ENCODE peak calls at places on chromosomes 12 and 14, in seven cellular contexts. F is IMR-90, K is mesendoderm, L is H9, T is neuronal stem cell, E is H1, C is trophoblast cell. M is an unnamed sample.

GRCh38 chr12:46480724-46481123 is 108.2 kb upstream of the SLC38A2 start:
- DNase-seq in F (no peak), K (no peak), L (no peak), T (no peak), E (no peak), C (no peak), M (no peak)

GRCh38 chr14:92589213-92589852 is 75.8 kb downstream of the RIN3 start:
- DNase-seq in F (peak; percentile 52), K (peak; percentile 30), L (no peak), T (no peak), E (no peak), C (peak; percentile 73), M (peak; percentile 33)

GRCh38 chr12:6950944-6951540 is at the start of gene PTPN6:
- DNase-seq in F (no peak), K (no peak), L (no peak), T (no peak), E (no peak), C (no peak), M (no peak)

GRCh38 chr14:50260511-50260910 is 29.1 kb upstream of the SOS2 start:
- DNase-seq in F (peak; percentile 52), K (peak; percentile 55), L (no peak), T (no peak), E (no peak), C (peak; percentile 77), M (peak; percentile 45)

GRCh38 chr14:69657961-69658360 is 46.6 kb downstream of the SUSD6 start:
- DNase-seq in F (peak; percentile 42), K (peak; percentile 48), L (peak; percentile 46), T (no peak), E (no peak), C (no peak), M (no peak)

GRCh38 chr12:118164798-118165486 is 29.0 kb downstream of the PEBP1 start:
- DNase-seq in F (peak; percentile 33), K (peak; percentile 55), L (peak; percentile 60), T (peak; percentile 18), E (no peak), C (peak; percentile 52), M (peak; percentile 37)

GRCh38 chr12:121464331-121464730 is 64.4 kb downstream of the RNF34 start:
- DNase-seq in F (no peak), K (no peak), L (peak; percentile 27), T (no peak), E (no peak), C (no peak), M (no peak)

GRCh38 chr14:35117112-35117511 is 4.7 kb downstream of the PPP2R3C start:
- DNase-seq in F (no peak), K (no peak), L (no peak), T (no peak), E (no peak), C (no peak), M (no peak)

GRCh38 chr12:38149395-38150073 is 167.0 kb upstream of the ALG10B start:
- DNase-seq in F (no peak), K (no peak), L (no peak), T (no peak), E (no peak), C (peak; percentile 96), M (no peak)

GRCh38 chr14:26448181-26448855 is 149.5 kb downstream of the NOVA1 start:
- DNase-seq in F (no peak), K (peak; percentile 2), L (peak; percentile 28), T (no peak), E (no peak), C (no peak), M (no peak)

GRCh38 chr14:31843361-31844091 is 233.6 kb upstream of the ARHGAP5 start:
- DNase-seq in F (peak; percentile 19), K (no peak), L (no peak), T (no peak), E (no peak), C (no peak), M (peak; percentile 30)

GRCh38 chr14:79668941-79669340 is 542.4 kb downstream of the DIO2 start:
- DNase-seq in F (no peak), K (no peak), L (no peak), T (no peak), E (no peak), C (no peak), M (no peak)

GRCh38 chr12:125720961-125721360 is 655.7 kb downstream of the AACS start:
- DNase-seq in F (no peak), K (no peak), L (no peak), T (no peak), E (no peak), C (no peak), M (no peak)

GRCh38 chr14:31439554-31439953 is 17.8 kb downstream of the DTD2 start:
- DNase-seq in F (no peak), K (no peak), L (no peak), T (no peak), E (no peak), C (no peak), M (no peak)

GRCh38 chr14:71852201-71852600 is 80.0 kb upstream of the RGS6 start:
- DNase-seq in F (no peak), K (peak; percentile 82), L (no peak), T (peak; percentile 3), E (no peak), C (no peak), M (peak; percentile 28)

GRCh38 chr12:54028324-54029201 is at the start of gene HOXC6:
- DNase-seq in F (no peak), K (no peak), L (no peak), T (no peak), E (no peak), C (peak; percentile 55), M (peak; percentile 81)

GRCh38 chr12:50394469-50395029 is 1.9 kb downstream of the FAM186A start:
- DNase-seq in F (no peak), K (peak; percentile 82), L (no peak), T (no peak), E (no peak), C (peak; percentile 75), M (peak; percentile 61)

GRCh38 chr14:35438910-35439713 is 34.6 kb upstream of the NFKBIA start:
- DNase-seq in F (no peak), K (peak; percentile 49), L (no peak), T (no peak), E (no peak), C (peak; percentile 51), M (no peak)

GRCh38 chr14:68504861-68505260 is 288.0 kb downstream of the ZFP36L1 start:
- DNase-seq in F (no peak), K (peak; percentile 67), L (no peak), T (no peak), E (no peak), C (peak; percentile 55), M (no peak)

GRCh38 chr12:45192041-45192695 is 23.7 kb upstream of the ANO6 start:
- DNase-seq in F (peak; percentile 73), K (peak; percentile 98), L (no peak), T (no peak), E (no peak), C (peak; percentile 89), M (peak; percentile 58)

GRCh38 chr12:16692099-16692498 is 86.1 kb upstream of the LMO3 start:
- DNase-seq in F (no peak), K (no peak), L (no peak), T (no peak), E (no peak), C (no peak), M (no peak)

GRCh38 chr12:16691624-16692023 is 85.7 kb upstream of the LMO3 start:
- DNase-seq in F (no peak), K (no peak), L (no peak), T (no peak), E (no peak), C (no peak), M (no peak)
- H2AK5ac ChIP-seq in F (no peak overlapping the region), K (no peak overlapping the region), L (no peak overlapping the region), T (no peak overlapping the region), E (no peak overlapping the region), C (no peak overlapping the region), M (no peak overlapping the region)

DNA sequence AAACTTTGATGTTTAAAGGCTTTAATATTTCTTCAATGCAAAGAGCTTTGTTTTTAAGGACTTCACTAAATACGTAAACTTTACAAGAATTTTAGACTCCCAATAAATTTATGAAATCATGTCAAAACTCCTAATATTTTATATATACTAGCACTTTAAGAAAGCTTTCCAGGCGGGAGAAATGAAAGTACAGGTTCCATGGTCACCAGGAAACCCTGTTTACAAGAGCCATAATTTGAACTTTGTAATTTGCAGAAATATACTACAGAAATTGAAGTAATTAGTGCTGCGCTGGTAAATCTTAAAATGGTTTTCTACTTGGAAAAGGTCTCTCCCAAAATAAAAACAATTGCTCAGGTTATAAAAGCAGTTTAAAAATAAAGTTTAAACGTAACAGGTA is 8.8 kb downstream of the CCDC92 start:
- DNase-seq in F (no peak), K (no peak), L (no peak), T (no peak), E (no peak), C (no peak), M (no peak)
- H3K27ac ChIP-seq in F (no peak overlapping the region), K (no peak overlapping the region), L (no peak overlapping the region), T (no peak overlapping the region), E (no peak overlapping the region), C (no peak overlapping the region), M (no peak overlapping the region)

GRCh38 chr14:54699087-54699530 is 132.2 kb downstream of the SAMD4A start:
- DNase-seq in F (no peak), K (peak; percentile 88), L (peak; percentile 38), T (no peak), E (no peak), C (no peak), M (peak; percentile 50)

GRCh38 chr14:54698501-54698900 is 131.6 kb downstream of the SAMD4A start:
- DNase-seq in F (no peak), K (peak; percentile 51), L (no peak), T (no peak), E (no peak), C (no peak), M (no peak)

GRCh38 chr14:54695196-54695595 is 128.3 kb downstream of the SAMD4A start:
- DNase-seq in F (no peak), K (no peak), L (no peak), T (no peak), E (no peak), C (no peak), M (no peak)

GRCh38 chr14:54697806-54698205 is 130.9 kb downstream of the SAMD4A start:
- DNase-seq in F (no peak), K (peak; percentile 19), L (no peak), T (no peak), E (no peak), C (no peak), M (no peak)

GRCh38 chr14:54696998-54697397 is 130.1 kb downstream of the SAMD4A start:
- DNase-seq in F (no peak), K (no peak), L (no peak), T (no peak), E (no peak), C (no peak), M (no peak)
- H2BK5ac ChIP-seq in F (no peak overlapping the region), K (no peak overlapping the region), L (no peak overlapping the region), T (no peak overlapping the region), E (no peak overlapping the region), C (no peak overlapping the region), M (no peak overlapping the region)

DNA sequence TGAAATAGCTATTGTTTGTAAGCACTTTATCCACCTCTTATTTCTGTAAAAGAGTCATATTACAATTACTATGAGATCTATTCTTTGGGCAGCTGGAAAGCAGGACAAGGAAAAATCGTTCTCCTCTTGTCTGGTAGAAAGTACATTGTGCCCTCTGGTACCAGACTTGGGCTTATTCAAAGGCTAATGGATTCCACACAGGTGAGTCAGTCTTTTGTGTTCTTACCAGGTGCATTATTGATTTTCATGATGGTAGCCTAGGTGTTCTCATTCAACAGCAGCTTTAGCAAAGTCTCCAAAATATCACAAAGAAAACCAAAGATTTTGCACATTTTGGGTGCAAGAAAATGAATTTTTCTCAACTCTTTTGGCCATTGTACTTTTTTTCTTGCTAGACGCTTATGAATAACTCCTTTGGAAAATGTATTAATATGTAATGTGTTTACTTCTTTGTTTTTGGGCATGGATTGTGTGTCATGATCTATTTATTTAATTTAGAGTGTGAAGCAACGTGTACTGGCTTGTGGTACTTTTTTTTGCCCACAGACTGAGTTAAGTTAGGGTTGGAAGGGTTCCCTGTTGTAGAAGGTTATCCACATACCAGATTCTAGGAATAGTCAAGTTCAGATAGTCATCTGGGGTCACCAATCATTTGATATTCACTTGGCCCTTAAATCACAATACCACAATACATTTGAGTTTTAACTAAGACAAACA is 26.2 kb downstream of the MNAT1 start:
- DNase-seq in F (no peak), K (peak; percentile 78), L (peak; percentile 51), T (no peak), E (no peak), C (peak; percentile 10), M (no peak)
- H2AK5ac ChIP-seq in F (no peak overlapping the region), K (no peak overlapping the region), L (no peak overlapping the region), T (no peak overlapping the region), E (no peak overlapping the region), C (no peak overlapping the region), M (no peak overlapping the region)